ENCODE peak calls at places on chromosomes 3 and 15, in five cellular contexts. L is NCI-H345, P is astrocyte of the hippocampus, J is lower lobe of right lung, C is Kasumi-1. K is an unnamed sample.

GRCh38 chr15:69668049-69668705 is 215.6 kb downstream of the RPLP1 start:
- DNase-seq in L (peak), P (no peak), J (no peak), C (no peak), K (no peak)

GRCh38 chr3:184912166-184912565 is 100.2 kb downstream of the VPS8 start:
- DNase-seq in L (no peak), P (no peak), J (no peak), C (no peak), K (no peak)

GRCh38 chr15:57941816-57942215 is 123.7 kb downstream of the ALDH1A2 start:
- DNase-seq in L (no peak), P (no peak), J (no peak), C (no peak), K (no peak)

GRCh38 chr3:194637541-194638400 is 4.6 kb upstream of the TMEM44 start:
- DNase-seq in L (no peak), P (no peak), J (no peak), C (no peak), K (no peak)

GRCh38 chr15:92665100-92665555 is 9.6 kb upstream of the FAM174B start:
- DNase-seq in L (no peak), P (no peak), J (no peak), C (no peak), K (no peak)

GRCh38 chr3:13419356-13420050 is 619 bp downstream of the NUP210 start:
- DNase-seq in L (peak), P (peak), J (peak), C (peak), K (no peak)

GRCh38 chr15:83897037-83897436 is 243.1 kb downstream of the ADAMTSL3 start:
- DNase-seq in L (no peak), P (no peak), J (no peak), C (no peak), K (no peak)

GRCh38 chr3:65665922-65666321 is 372.8 kb downstream of the MAGI1 start:
- DNase-seq in L (no peak), P (no peak), J (no peak), C (no peak), K (no peak)

GRCh38 chr3:8503871-8504610 is 2.4 kb downstream of the LMCD1 start:
- DNase-seq in L (no peak), P (peak), J (no peak), C (no peak), K (no peak)

GRCh38 chr15:72866866-72867616 is 83.5 kb upstream of the ADPGK start:
- DNase-seq in L (no peak), P (no peak), J (no peak), C (no peak), K (no peak)

GRCh38 chr3:98536456-98537017 is 4.8 kb downstream of the GPR15 start:
- DNase-seq in L (no peak), P (no peak), J (no peak), C (no peak), K (no peak)

GRCh38 chr15:67033012-67033411 is 32.4 kb upstream of the SMAD3 start:
- DNase-seq in L (no peak), P (no peak), J (no peak), C (no peak), K (no peak)

GRCh38 chr15:100133001-100133400 is 208.8 kb downstream of the ADAMTS17 start:
- DNase-seq in L (no peak), P (no peak), J (no peak), C (no peak), K (no peak)